ENCODE peak calls at places on chromosomes 16 and 17, in four cellular contexts. One of them, this sample, is unnamed.

GRCh38 chr17:60863892-60864673 is 186.4 kb downstream of the BCAS3 start:
- DNase-seq in fibroblast of mammary gland: peak
- DNase-seq in A549: no peak
- DNase-seq in transverse colon: no peak
- DNase-seq in this sample: no peak

GRCh38 chr16:83143788-83144187 is 517.0 kb downstream of the CDH13 start:
- DNase-seq in fibroblast of mammary gland: peak
- DNase-seq in A549: no peak
- DNase-seq in transverse colon: peak
- DNase-seq in this sample: no peak

GRCh38 chr17:16516594-16517018 is 24.6 kb upstream of the LRRC75A start:
- DNase-seq in A549: peak
- DNase-seq in transverse colon: no peak
- DNase-seq in fibroblast of mammary gland: peak
- DNase-seq in this sample: no peak

GRCh38 chr16:57938936-57939871 is 31.7 kb downstream of the CNGB1 start:
- DNase-seq in fibroblast of mammary gland: peak
- DNase-seq in transverse colon: peak
- DNase-seq in A549: peak
- DNase-seq in this sample: no peak

GRCh38 chr17:80451104-80451775 is 25.2 kb downstream of the NPTX1 start:
- DNase-seq in A549: no peak
- DNase-seq in transverse colon: no peak
- DNase-seq in fibroblast of mammary gland: no peak
- DNase-seq in this sample: no peak

GRCh38 chr17:82356028-82356427 is 3.0 kb upstream of the TEX19 start:
- DNase-seq in A549: no peak
- DNase-seq in fibroblast of mammary gland: no peak
- DNase-seq in transverse colon: no peak
- DNase-seq in this sample: no peak

GRCh38 chr16:11669380-11670146 is 1.3 kb downstream of the SNN start:
- DNase-seq in transverse colon: peak
- DNase-seq in A549: no peak
- DNase-seq in fibroblast of mammary gland: peak
- DNase-seq in this sample: no peak

GRCh38 chr16:26911436-26911835 is 155.3 kb upstream of the C16orf82 start:
- DNase-seq in A549: no peak
- DNase-seq in transverse colon: no peak
- DNase-seq in fibroblast of mammary gland: no peak
- DNase-seq in this sample: no peak

GRCh38 chr17:57302690-57303089 is 46.4 kb downstream of the MSI2 start:
- DNase-seq in A549: no peak
- DNase-seq in transverse colon: no peak
- DNase-seq in fibroblast of mammary gland: no peak
- DNase-seq in this sample: no peak

GRCh38 chr16:3655030-3655790 is 719 bp downstream of the DNASE1 start:
- DNase-seq in transverse colon: no peak
- DNase-seq in fibroblast of mammary gland: no peak
- DNase-seq in A549: no peak
- DNase-seq in this sample: no peak

GRCh38 chr16:82735176-82735575 is 108.4 kb downstream of the CDH13 start:
- DNase-seq in transverse colon: no peak
- DNase-seq in A549: no peak
- DNase-seq in fibroblast of mammary gland: no peak
- DNase-seq in this sample: no peak

GRCh38 chr17:78717431-78717980 is 64.6 kb downstream of the CYTH1 start:
- DNase-seq in fibroblast of mammary gland: peak
- DNase-seq in transverse colon: peak
- DNase-seq in A549: peak
- DNase-seq in this sample: peak

GRCh38 chr17:214881-215331 is 33.5 kb upstream of the DOC2B start:
- DNase-seq in transverse colon: no peak
- DNase-seq in A549: no peak
- DNase-seq in fibroblast of mammary gland: no peak
- DNase-seq in this sample: no peak

GRCh38 chr17:1109606-1110523 is 69.9 kb downstream of the ABR start:
- DNase-seq in transverse colon: peak
- DNase-seq in A549: no peak
- DNase-seq in fibroblast of mammary gland: no peak
- DNase-seq in this sample: peak

GRCh38 chr16:54107803-54108202 is 178.8 kb downstream of the IRX3 start:
- DNase-seq in A549: no peak
- DNase-seq in fibroblast of mammary gland: no peak
- DNase-seq in transverse colon: no peak
- DNase-seq in this sample: no peak

GRCh38 chr16:8923199-8923598 is 40.5 kb downstream of the USP7 start:
- DNase-seq in transverse colon: no peak
- DNase-seq in fibroblast of mammary gland: no peak
- DNase-seq in A549: no peak
- DNase-seq in this sample: no peak

GRCh38 chr16:57253410-57253927 is 8.4 kb downstream of the ARL2BP start:
- DNase-seq in A549: no peak
- DNase-seq in fibroblast of mammary gland: peak
- DNase-seq in transverse colon: no peak
- DNase-seq in this sample: no peak

GRCh38 chr16:17685445-17685844 is 214.7 kb upstream of the XYLT1 start:
- DNase-seq in transverse colon: no peak
- DNase-seq in A549: no peak
- DNase-seq in fibroblast of mammary gland: no peak
- DNase-seq in this sample: no peak

GRCh38 chr17:3836551-3836950 is 9.5 kb downstream of the NCBP3 start:
- DNase-seq in A549: no peak
- DNase-seq in transverse colon: no peak
- DNase-seq in fibroblast of mammary gland: no peak
- DNase-seq in this sample: no peak

GRCh38 chr17:38789185-38789584 is 10.2 kb downstream of the PIP4K2B start:
- DNase-seq in transverse colon: no peak
- DNase-seq in A549: no peak
- DNase-seq in fibroblast of mammary gland: peak
- DNase-seq in this sample: no peak

GRCh38 chr17:51257150-51258081 is 2.4 kb downstream of the MBTD1 start:
- DNase-seq in A549: no peak
- DNase-seq in fibroblast of mammary gland: peak
- DNase-seq in transverse colon: no peak
- DNase-seq in this sample: no peak

GRCh38 chr17:50070908-50071680 is 15.2 kb downstream of the ITGA3 start:
- DNase-seq in transverse colon: no peak
- DNase-seq in A549: no peak
- DNase-seq in fibroblast of mammary gland: no peak
- DNase-seq in this sample: no peak

GRCh38 chr17:45428954-45429337 is 3.7 kb downstream of the ARHGAP27 start:
- DNase-seq in fibroblast of mammary gland: no peak
- DNase-seq in transverse colon: no peak
- DNase-seq in A549: no peak
- DNase-seq in this sample: no peak

GRCh38 chr16:17590711-17591654 is 120.2 kb upstream of the XYLT1 start:
- DNase-seq in A549: no peak
- DNase-seq in transverse colon: no peak
- DNase-seq in fibroblast of mammary gland: peak
- DNase-seq in this sample: no peak

GRCh38 chr17:59369026-59369724 is 37.7 kb downstream of the YPEL2 start:
- DNase-seq in fibroblast of mammary gland: no peak
- DNase-seq in transverse colon: no peak
- DNase-seq in A549: no peak
- DNase-seq in this sample: no peak

This sample was measured in HuH-7.